ENCODE peak calls at places on chromosomes 7 and 10, in seven cellular contexts. B is tibial artery, C is lower lobe of right lung, Q is heart right ventricle, A is A549, T is fibroblast of lung, V is sigmoid colon. L is an unnamed sample.

GRCh38 chr7:78714302-78714857 is 739.1 kb downstream of the MAGI2 start:
- DNase-seq in B (no peak), C (no peak), Q (no peak), A (no peak), T (no peak), V (no peak), L (no peak)

GRCh38 chr7:127066974-127067373 is 185.8 kb downstream of the GRM8 start:
- DNase-seq in B (no peak), C (no peak), Q (no peak), A (no peak), T (no peak), V (no peak), L (no peak)

GRCh38 chr7:78499283-78499682 is 700.7 kb downstream of the PHTF2 start:
- DNase-seq in B (no peak), C (no peak), Q (no peak), A (no peak), T (peak; percentile 9), V (no peak), L (no peak)

GRCh38 chr7:138756591-138757222 is 41.1 kb upstream of the TMEM213 start:
- DNase-seq in B (no peak), C (no peak), Q (no peak), A (no peak), T (peak; percentile 7), V (no peak), L (no peak)

GRCh38 chr10:27345455-27345909 is 104.9 kb upstream of the ACBD5 start:
- DNase-seq in B (no peak), C (no peak), Q (no peak), A (no peak), T (no peak), V (no peak), L (no peak)

GRCh38 chr7:108251700-108252099 is 121.5 kb upstream of the LAMB4 start:
- DNase-seq in B (no peak), C (no peak), Q (no peak), A (no peak), T (no peak), V (no peak), L (no peak)

GRCh38 chr7:32427769-32428291 is 62.4 kb downstream of the LSM5 start:
- DNase-seq in B (peak; percentile 28), C (peak; percentile 75), Q (peak; percentile 83), A (peak; percentile 65), T (peak; percentile 79), V (no peak), L (peak; percentile 26)

GRCh38 chr7:44811093-44811492 is 14.6 kb downstream of the PPIA start:
- DNase-seq in B (no peak), C (no peak), Q (no peak), A (no peak), T (peak; percentile 29), V (no peak), L (no peak)

GRCh38 chr7:26278769-26279168 is 12.9 kb upstream of the SNX10 start:
- DNase-seq in B (no peak), C (no peak), Q (no peak), A (peak; percentile 55), T (peak; percentile 2), V (no peak), L (no peak)

GRCh38 chr10:74891048-74891447 is 64.6 kb downstream of the KAT6B start:
- DNase-seq in B (no peak), C (no peak), Q (no peak), A (no peak), T (no peak), V (no peak), L (no peak)

GRCh38 chr7:19213746-19214145 is 68.5 kb upstream of the FERD3L start:
- DNase-seq in B (no peak), C (no peak), Q (no peak), A (no peak), T (peak; percentile 25), V (no peak), L (no peak)

GRCh38 chr7:4837814-4838625 is 23.8 kb downstream of the PAPOLB start:
- DNase-seq in B (no peak), C (no peak), Q (peak; percentile 58), A (no peak), T (no peak), V (peak; percentile 46), L (no peak)

GRCh38 chr10:119454231-119454804 is 88.2 kb downstream of the RGS10 start:
- DNase-seq in B (peak; percentile 17), C (no peak), Q (no peak), A (no peak), T (no peak), V (no peak), L (no peak)
- H3K9me3 ChIP-seq in B (no peaks in the 10 kb centered on the region), C (no peaks in the 10 kb centered on the region), Q (no peaks in the 10 kb centered on the region), A (no peaks in the 10 kb centered on the region), T (no peaks in the 10 kb centered on the region), V (no peaks in the 10 kb centered on the region), L (no peaks in the 10 kb centered on the region)

DNA sequence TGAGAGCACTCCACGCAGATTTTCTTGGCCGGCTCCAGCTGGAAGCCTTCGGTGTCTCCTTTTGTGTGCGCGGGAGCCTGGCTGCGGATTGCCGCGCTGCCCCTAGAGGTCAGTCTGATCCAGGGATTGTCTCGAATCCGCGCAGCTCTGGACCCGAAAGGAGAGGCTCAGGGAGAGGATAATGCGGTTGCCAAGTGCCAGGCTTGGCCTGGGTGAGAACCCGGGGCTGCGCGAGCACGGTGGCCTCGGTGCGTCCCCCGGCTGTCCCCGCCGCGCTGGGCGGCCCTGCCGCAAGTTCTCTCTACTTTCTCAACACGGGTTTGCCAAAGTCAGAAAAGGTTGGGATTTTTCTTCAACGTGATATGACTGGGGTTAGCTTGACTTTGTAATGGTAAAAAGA is 140.9 kb downstream of the ADCYAP1R1 start:
- DNase-seq in B (no peak), C (peak; percentile 54), Q (peak; percentile 54), A (peak; percentile 61), T (peak; percentile 38), V (no peak), L (no peak)
- TF ChIP-seq CTCF in B (peak; percentile 38), C (peak; percentile 70), Q (peak; percentile 80), A (peak; percentile 76), T (peak; percentile 81), V (no peak), L (peak; percentile 73)

GRCh38 chr10:99430451-99431189 is at the start of gene GOT1:
- DNase-seq in B (peak; percentile 96), C (peak; percentile 96), Q (peak; percentile 91), A (peak; percentile 99), T (peak; percentile 99), V (peak; percentile 99), L (peak; percentile 97)
- H3K4me3 ChIP-seq in B (peak within 1 kb of the TSS; percentile 87), C (peak within 1 kb of the TSS; percentile 86), Q (peak within 1 kb of the TSS; percentile 78), A (peak within 1 kb of the TSS; percentile 88), T (peak within 1 kb of the TSS; percentile 100), V (peak within 1 kb of the TSS; percentile 71), L (peak within 1 kb of the TSS; percentile 100)

GRCh38 chr7:158128572-158128971 is 459.1 kb downstream of the PTPRN2 start:
- DNase-seq in B (no peak), C (no peak), Q (no peak), A (no peak), T (no peak), V (peak; percentile 48), L (no peak)
- H3K9me3 ChIP-seq in B (no peaks in the 10 kb centered on the region), C (no peaks in the 10 kb centered on the region), Q (no peaks in the 10 kb centered on the region), A (peaks cover 7% of the 10 kb centered on the region), T (peaks cover 2% of the 10 kb centered on the region), V (no peaks in the 10 kb centered on the region), L (peaks cover 80% of the 10 kb centered on the region)

GRCh38 chr7:123581162-123581459 is 20.5 kb upstream of the ASB15 start:
- DNase-seq in B (no peak), C (no peak), Q (no peak), A (no peak), T (no peak), V (no peak), L (no peak)
- TF ChIP-seq CTCF in B (no peak), C (no peak), Q (no peak), A (peak; percentile 15), T (no peak), V (no peak), L (no peak)

DNA sequence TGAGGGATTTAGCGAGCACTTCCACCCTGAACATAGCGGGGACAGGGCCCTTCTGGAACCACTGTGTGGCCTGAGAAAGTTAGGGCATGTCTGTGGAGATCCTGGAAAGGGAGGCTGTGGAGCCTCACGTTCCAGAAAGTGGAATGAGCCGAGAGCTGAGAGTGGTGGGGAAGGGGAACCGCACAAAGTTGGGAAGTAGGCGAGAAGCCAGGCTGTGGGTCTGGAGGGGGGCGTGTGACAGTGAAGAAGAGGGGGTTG is 10.4 kb upstream of the PAX2 start:
- DNase-seq in B (no peak), C (no peak), Q (no peak), A (no peak), T (no peak), V (no peak), L (no peak)
- H3K4me3 ChIP-seq in B (no peak overlapping the region), C (no peak overlapping the region), Q (no peak overlapping the region), A (no peak overlapping the region), T (no peak overlapping the region), V (no peak overlapping the region), L (no peak overlapping the region)

GRCh38 chr10:130339091-130339490 is 202.9 kb downstream of the GLRX3 start:
- DNase-seq in B (no peak), C (no peak), Q (no peak), A (no peak), T (no peak), V (no peak), L (no peak)

GRCh38 chr10:130339911-130340310 is 203.7 kb downstream of the GLRX3 start:
- DNase-seq in B (no peak), C (no peak), Q (no peak), A (no peak), T (no peak), V (no peak), L (no peak)

GRCh38 chr10:130337305-130337640 is 201.1 kb downstream of the GLRX3 start:
- DNase-seq in B (no peak), C (no peak), Q (no peak), A (no peak), T (no peak), V (no peak), L (no peak)

GRCh38 chr10:130337696-130338587 is 201.8 kb downstream of the GLRX3 start:
- DNase-seq in B (no peak), C (no peak), Q (no peak), A (no peak), T (no peak), V (no peak), L (no peak)

DNA sequence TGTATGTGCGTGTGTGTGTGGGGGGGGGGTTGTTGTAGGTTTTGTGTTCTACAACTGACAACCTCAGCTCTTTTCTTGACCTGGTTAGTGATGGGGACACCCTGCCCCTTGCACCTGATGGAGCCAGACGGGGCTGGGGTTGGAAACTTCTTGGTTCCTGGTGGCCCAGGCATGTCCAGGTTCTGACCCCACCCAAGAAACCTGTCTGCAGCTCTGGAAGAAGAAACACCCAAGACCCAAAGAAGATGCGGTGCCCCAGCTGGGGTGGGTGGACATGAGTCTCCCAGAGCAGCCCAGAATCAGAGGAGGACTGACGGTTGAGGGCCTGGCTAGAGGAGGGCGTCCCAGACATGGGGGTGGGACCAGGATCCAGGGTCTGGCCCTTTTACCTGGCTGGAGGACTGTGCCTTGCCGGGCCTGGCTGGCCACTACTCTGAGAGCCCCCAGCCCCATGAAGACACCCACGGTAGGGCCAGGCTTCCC is 202.4 kb downstream of the GLRX3 start:
- DNase-seq in B (no peak), C (no peak), Q (no peak), A (no peak), T (no peak), V (no peak), L (no peak)
- H3K9me3 ChIP-seq in B (no peaks in the 10 kb centered on the region), C (no peaks in the 10 kb centered on the region), Q (no peaks in the 10 kb centered on the region), A (no peaks in the 10 kb centered on the region), T (no peaks in the 10 kb centered on the region), V (no peaks in the 10 kb centered on the region), L (peaks cover 87% of the 10 kb centered on the region)

L was measured in AG04450.